ENCODE peak calls at places on chromosomes 13 and 19, in seven cellular contexts. Q, I, E, O, B, M and P are unnamed samples.
A peak's percentile ranks its signal among the peaks of the same experiment; 100 is the strongest.

GRCh38 chr19:33676999-33677665 is 55.4 kb downstream of the CHST8 start:
- DNase-seq in Q (no peak), I (peak; percentile 37), E (no peak), O (no peak), B (no peak), M (no peak), P (peak; percentile 31)

GRCh38 chr19:50489461-50490011 is 12.9 kb upstream of the GARIN5A start:
- DNase-seq in Q (no peak), I (no peak), E (peak; percentile 48), O (no peak), B (no peak), M (no peak), P (no peak)

GRCh38 chr19:19445911-19446361 is 40.5 kb downstream of the GATAD2A start:
- DNase-seq in Q (no peak), I (no peak), E (no peak), O (peak; percentile 33), B (no peak), M (no peak), P (no peak)

GRCh38 chr19:50679177-50680125 is 30.2 kb downstream of the C19orf81 start:
- DNase-seq in Q (no peak), I (peak; percentile 74), E (peak; percentile 88), O (peak; percentile 26), B (peak; percentile 51), M (peak; percentile 57), P (peak; percentile 79)

GRCh38 chr13:37492741-37493514 is 105.6 kb downstream of the POSTN start:
- DNase-seq in Q (no peak), I (no peak), E (no peak), O (peak; percentile 98), B (no peak), M (no peak), P (no peak)

GRCh38 chr13:34037636-34038325 is 219.8 kb downstream of the RFC3 start:
- DNase-seq in Q (no peak), I (no peak), E (no peak), O (peak; percentile 21), B (peak; percentile 1), M (no peak), P (no peak)

GRCh38 chr13:41005709-41006108 is 13.4 kb downstream of the ELF1 start:
- DNase-seq in Q (no peak), I (no peak), E (no peak), O (no peak), B (no peak), M (no peak), P (no peak)

GRCh38 chr13:78593652-78594494 is 9.5 kb downstream of the POU4F1 start:
- DNase-seq in Q (no peak), I (no peak), E (no peak), O (no peak), B (no peak), M (no peak), P (no peak)

GRCh38 chr19:3801412-3802096 is 15.4 kb upstream of the MATK start:
- DNase-seq in Q (no peak), I (no peak), E (no peak), O (peak; percentile 5), B (peak; percentile 53), M (peak; percentile 37), P (no peak)

GRCh38 chr19:41309225-41310030 is 544 bp upstream of the CCDC97 start:
- DNase-seq in Q (no peak), I (no peak), E (peak; percentile 49), O (no peak), B (no peak), M (no peak), P (no peak)